ENCODE peak calls at places on chromosomes 5 and 9, in ten cellular contexts. C is stimulated activated CD8-positive, alpha-beta memory T cell treated with anti-CD3 and anti-CD28 coated beads, Interleukin-4, amount 100 ng/mL, for 1 hour; X is HEK293T; B is GM13976; T is BJ; W is SJSA1; F is HT1080; S is omental fat pad; Z is stimulated activated CD4-positive, alpha-beta T cell treated with anti-CD3 and anti-CD28 coated beads, Interleukin-1b, Interleukin-23, amount 100 ng/mL, for 1 hour; G is pulmonary artery endothelial cell. D is an unnamed sample.

GRCh38 chr5:52837068-52837467 is 49.4 kb downstream of the ITGA1 start:
- DNase-seq in C (no peak), X (peak), B (no peak), T (no peak), W (peak), F (no peak), S (no peak), Z (no peak), G (no peak), D (no peak)

GRCh38 chr5:123264399-123264798 is 158.8 kb downstream of the CEP120 start:
- DNase-seq in C (no peak), X (no peak), B (no peak), T (no peak), W (no peak), F (no peak), S (no peak), Z (no peak), G (no peak), D (no peak)

GRCh38 chr5:59793000-59793399 is 100.5 kb downstream of the PDE4D start:
- DNase-seq in C (no peak), X (no peak), B (no peak), T (peak), W (peak), F (peak), S (no peak), Z (no peak), G (no peak), D (no peak)

GRCh38 chr9:106921989-106922388 is 59.0 kb downstream of the ZNF462 start:
- DNase-seq in C (no peak), X (no peak), B (no peak), T (no peak), W (no peak), F (no peak), S (no peak), Z (no peak), G (no peak), D (no peak)

GRCh38 chr9:123157216-123157615 is 111.2 kb downstream of the STRBP start:
- DNase-seq in C (no peak), X (no peak), B (no peak), T (no peak), W (no peak), F (no peak), S (no peak), Z (no peak), G (no peak), D (no peak)

GRCh38 chr5:119706049-119706448 is 76.7 kb downstream of the FAM170A start:
- DNase-seq in C (no peak), X (no peak), B (no peak), T (no peak), W (no peak), F (no peak), S (no peak), Z (no peak), G (no peak), D (no peak)

GRCh38 chr5:103808464-103809106 is 246.0 kb upstream of the NUDT12 start:
- DNase-seq in C (no peak), X (peak), B (peak), T (no peak), W (peak), F (peak), S (no peak), Z (no peak), G (no peak), D (no peak)

GRCh38 chr9:20330688-20331087 is 291.6 kb downstream of the MLLT3 start:
- DNase-seq in C (no peak), X (no peak), B (no peak), T (no peak), W (no peak), F (no peak), S (no peak), Z (no peak), G (no peak), D (no peak)

GRCh38 chr5:26148569-26149107 is 889.7 kb downstream of the CDH9 start:
- DNase-seq in C (no peak), X (no peak), B (no peak), T (no peak), W (no peak), F (no peak), S (no peak), Z (no peak), G (no peak), D (no peak)

GRCh38 chr9:108997112-108997511 is 16.2 kb downstream of the CTNNAL1 start:
- DNase-seq in C (no peak), X (no peak), B (no peak), T (no peak), W (no peak), F (no peak), S (no peak), Z (no peak), G (no peak), D (no peak)

GRCh38 chr9:83706703-83707517 is 848 bp downstream of the UBQLN1 start:
- DNase-seq in C (peak), X (peak), B (peak), T (no peak), W (peak), F (peak), S (peak), Z (no peak), G (peak), D (peak)

GRCh38 chr5:180178516-180179398 is 30.3 kb downstream of the RASGEF1C start:
- DNase-seq in C (no peak), X (no peak), B (no peak), T (no peak), W (no peak), F (no peak), S (no peak), Z (no peak), G (no peak), D (no peak)

GRCh38 chr5:133114166-133114932 is 62.5 kb downstream of the HSPA4 start:
- DNase-seq in C (no peak), X (no peak), B (no peak), T (no peak), W (no peak), F (no peak), S (no peak), Z (no peak), G (no peak), D (no peak)

GRCh38 chr5:6772886-6773285 is 59.7 kb downstream of the TENT4A start:
- DNase-seq in C (no peak), X (no peak), B (no peak), T (no peak), W (no peak), F (peak), S (no peak), Z (no peak), G (no peak), D (no peak)